ENCODE peak calls at places on chromosomes 4 and X, in six cellular contexts. K is neural crest cell, L is endodermal cell, Y is activated B cell treated with CpG ODN at 0.5 μM for 24 hours, N is choroid plexus epithelial cell, D is DND-41. J is an unnamed sample.

GRCh38 chr4:123250843-123251242 is 145.8 kb upstream of the SPRY1 start:
- DNase-seq in L (no peak), Y (no peak), D (no peak), K (no peak), N (peak; percentile 75), J (no peak)

GRCh38 chr4:158016511-158016910 is 156.3 kb downstream of the GASK1B start:
- DNase-seq in L (no peak), N (peak; percentile 94), Y (no peak), D (no peak), K (no peak), J (no peak)

GRCh38 chr4:14070289-14070880 is 442.9 kb upstream of the BOD1L1 start:
- DNase-seq in N (no peak), K (no peak), Y (no peak), D (no peak), L (no peak), J (no peak)

GRCh38 chrX:12269484-12269883 is 131.2 kb downstream of the FRMPD4 start:
- DNase-seq in Y (no peak), L (no peak), K (no peak), D (no peak), N (no peak), J (no peak)

GRCh38 chrX:39418936-39419659 is 617.8 kb downstream of the MID1IP1 start:
- DNase-seq in L (no peak), K (no peak), Y (no peak), N (no peak), D (no peak), J (no peak)

GRCh38 chr4:108148316-108148715 is 20.4 kb downstream of the LEF1 start:
- DNase-seq in L (no peak), N (no peak), K (no peak), D (no peak), Y (no peak), J (peak; percentile 68)

GRCh38 chr4:156977435-156978160 is 6.0 kb upstream of the PDGFC start:
- DNase-seq in Y (no peak), L (no peak), K (no peak), N (peak; percentile 68), D (no peak), J (no peak)

GRCh38 chr4:105042451-105042850 is 104.2 kb upstream of the TET2 start:
- DNase-seq in K (no peak), N (no peak), D (no peak), L (no peak), Y (no peak), J (no peak)

GRCh38 chrX:138487866-138488265 is 223.7 kb downstream of the FGF13 start:
- DNase-seq in N (no peak), L (no peak), Y (no peak), K (no peak), D (no peak), J (no peak)

GRCh38 chrX:136386173-136386572 is 85.4 kb downstream of the ADGRG4 start:
- DNase-seq in D (no peak), L (no peak), Y (no peak), N (no peak), K (no peak), J (no peak)

GRCh38 chr4:10635096-10635495 is 49.5 kb downstream of the CLNK start:
- DNase-seq in L (no peak), K (no peak), Y (no peak), N (no peak), D (no peak), J (no peak)

GRCh38 chrX:11064851-11065600 is 46.1 kb upstream of the HCCS start:
- DNase-seq in Y (no peak), N (peak; percentile 78), D (no peak), K (no peak), L (no peak), J (no peak)

GRCh38 chr4:189035091-189035490 is 895.9 kb downstream of the TRIML1 start:
- DNase-seq in N (no peak), D (no peak), Y (no peak), K (no peak), L (no peak), J (no peak)

GRCh38 chr4:149951501-149951900 is 126.7 kb upstream of the DCLK2 start:
- DNase-seq in D (no peak), L (no peak), Y (no peak), N (no peak), K (no peak), J (no peak)

GRCh38 chr4:139764192-139764591 is 98.6 kb downstream of the MGST2 start:
- DNase-seq in Y (no peak), D (no peak), N (no peak), K (no peak), L (no peak), J (no peak)

GRCh38 chrX:39953879-39954278 is 143.9 kb downstream of the BCOR start:
- DNase-seq in D (no peak), L (no peak), N (peak; percentile 78), K (no peak), Y (no peak), J (no peak)

GRCh38 chr4:138055890-138056289 is 186.3 kb downstream of the SLC7A11 start:
- DNase-seq in K (no peak), N (no peak), Y (no peak), D (no peak), L (no peak), J (no peak)

GRCh38 chrX:24014388-24015018 is 12.5 kb downstream of the KLHL15 start:
- DNase-seq in K (no peak), Y (no peak), L (no peak), D (no peak), N (no peak), J (peak; percentile 66)

GRCh38 chrX:100636321-100636991 is at the start of gene TSPAN6:
- DNase-seq in N (peak; percentile 92), L (peak; percentile 92), K (peak; percentile 77), Y (peak; percentile 46), D (no peak), J (peak; percentile 85)

GRCh38 chr4:168831585-168831918 is 178.5 kb downstream of the CBR4 start:
- DNase-seq in D (no peak), L (no peak), K (no peak), N (no peak), Y (no peak), J (no peak)

GRCh38 chr4:38145033-38145673 is 185.0 kb downstream of the PTTG2 start:
- DNase-seq in L (no peak), K (no peak), D (no peak), Y (no peak), N (peak; percentile 50), J (no peak)

GRCh38 chr4:152464030-152464823 is 71.7 kb downstream of the FBXW7 start:
- DNase-seq in D (peak; percentile 19), L (no peak), N (peak; percentile 21), K (no peak), Y (no peak), J (no peak)

GRCh38 chr4:14529653-14530052 is 472.6 kb upstream of the CPEB2 start:
- DNase-seq in D (no peak), L (peak; percentile 75), Y (no peak), N (peak; percentile 56), K (no peak), J (no peak)

GRCh38 chr4:5043579-5043978 is 7.7 kb upstream of the STK32B start:
- DNase-seq in D (no peak), Y (no peak), K (no peak), L (peak; percentile 64), N (no peak), J (no peak)

GRCh38 chrX:112687189-112687691 is 7.5 kb upstream of the LHFPL1 start:
- DNase-seq in Y (no peak), N (peak; percentile 10), D (no peak), K (no peak), L (no peak), J (no peak)

GRCh38 chr4:6107886-6108285 is 89.7 kb upstream of the C4orf50 start:
- DNase-seq in L (peak; percentile 22), K (no peak), N (no peak), D (no peak), Y (no peak), J (no peak)

GRCh38 chr4:152072001-152072485 is 311.2 kb upstream of the GATB start:
- DNase-seq in D (no peak), K (no peak), N (no peak), L (no peak), Y (no peak), J (no peak)

DNA sequence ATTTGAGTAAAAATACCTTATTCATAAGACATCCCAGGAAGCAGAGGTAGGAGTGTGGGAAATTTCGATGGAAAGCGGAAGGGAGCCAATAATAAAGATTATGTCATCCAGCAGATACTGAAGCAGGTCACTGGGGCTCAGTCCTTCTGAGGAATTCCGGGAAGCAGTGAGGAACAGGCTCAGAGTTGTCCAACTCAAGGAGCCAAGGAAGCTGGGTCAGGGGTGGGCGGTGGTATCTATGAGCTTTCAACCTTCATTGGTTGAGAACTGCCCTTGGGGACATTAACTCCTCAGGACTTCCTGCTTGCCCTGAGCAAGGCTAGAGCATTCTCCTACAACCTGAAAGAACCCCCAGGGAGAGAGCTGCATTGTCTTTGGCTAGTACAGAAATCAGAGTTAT is 68.1 kb downstream of the DMP1 start:
- DNase-seq in L (no peak), D (no peak), K (no peak), N (no peak), Y (no peak), J (no peak)
- TF ChIP-seq CTCF in L (no peak), D (no peak), K (no peak), N (no peak), Y (no peak), J (no peak)

GRCh38 chr4:56671860-56672259 is 9.2 kb downstream of the HOPX start:
- DNase-seq in K (no peak), N (no peak), D (no peak), Y (no peak), L (no peak), J (no peak)

GRCh38 chr4:56662782-56663468 is 18.2 kb downstream of the HOPX start:
- DNase-seq in D (no peak), K (no peak), N (no peak), L (peak; percentile 47), Y (no peak), J (no peak)

GRCh38 chr4:56666279-56666678 is 14.8 kb downstream of the HOPX start:
- DNase-seq in L (no peak), D (no peak), Y (no peak), K (no peak), N (peak; percentile 61), J (no peak)

GRCh38 chr4:56671373-56671772 is 9.7 kb downstream of the HOPX start:
- DNase-seq in K (no peak), D (no peak), Y (no peak), L (no peak), N (no peak), J (no peak)

GRCh38 chr4:56668267-56668666 is 12.8 kb downstream of the HOPX start:
- DNase-seq in D (no peak), N (no peak), Y (no peak), K (no peak), L (peak; percentile 75), J (no peak)
- TF ChIP-seq CTCF in D (peak; percentile 46), N (peak; percentile 56), Y (no peak), K (peak; percentile 60), L (peak; percentile 89), J (peak; percentile 37)

DNA sequence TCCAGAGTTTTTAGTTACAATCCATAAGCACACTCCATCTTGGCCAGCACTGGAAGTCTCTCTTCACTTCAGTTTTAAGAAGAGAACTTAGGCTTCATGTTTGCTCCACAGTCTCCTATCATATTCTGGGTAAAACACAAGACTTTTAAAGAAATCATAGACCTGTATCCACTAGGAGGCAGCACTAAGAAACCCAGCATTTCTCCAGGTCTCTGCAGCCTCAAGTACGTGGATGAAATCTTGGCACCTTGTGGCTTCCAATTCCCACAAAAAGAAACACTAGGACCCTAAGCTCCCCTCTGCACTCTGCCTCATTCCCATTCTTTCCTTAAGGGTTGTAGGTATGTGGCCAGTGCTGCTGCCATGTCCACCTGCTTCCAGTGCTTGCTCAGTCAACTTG is 367.3 kb upstream of the CASK start:
- DNase-seq in N (peak; percentile 16), L (peak; percentile 50), D (no peak), Y (no peak), K (no peak), J (no peak)
- TF ChIP-seq CTCF in N (peak; percentile 30), L (peak; percentile 69), D (peak; percentile 23), Y (no peak), K (peak; percentile 30), J (no peak)

GRCh38 chr4:87864321-87864720 is 31.6 kb downstream of the MEPE start:
- DNase-seq in D (no peak), K (no peak), Y (no peak), N (no peak), L (no peak), J (no peak)
- TF ChIP-seq CTCF in D (no peak), K (no peak), Y (no peak), N (no peak), L (no peak), J (no peak)